ENCODE peak calls at places on chromosomes 7 and 10, in ten cellular contexts. One of them, this sample, is unnamed. For H3K36me3, the result is how much of the 10 kb centered on the place peaks cover.

GRCh38 chr10:50387736-50388081 is 136.4 kb upstream of the ASAH2 start:
- DNase-seq in esophagus muscularis mucosa: no peak
- DNase-seq in neuronal stem cell: no peak
- DNase-seq in MM.1S: no peak
- DNase-seq in CD4-positive, CD25-positive, alpha-beta regulatory T cell: no peak
- DNase-seq in right lobe of liver: no peak
- DNase-seq in kidney epithelial cell: no peak
- DNase-seq in ovary: no peak
- DNase-seq in BE2C: no peak
- DNase-seq in keratinocyte: no peak
- DNase-seq in this sample: no peak

GRCh38 chr10:86970152-86970886 is 2.0 kb downstream of the ADIRF start:
- DNase-seq in esophagus muscularis mucosa: peak
- DNase-seq in neuronal stem cell: no peak
- DNase-seq in MM.1S: no peak
- DNase-seq in CD4-positive, CD25-positive, alpha-beta regulatory T cell: no peak
- DNase-seq in right lobe of liver: no peak
- DNase-seq in kidney epithelial cell: no peak
- DNase-seq in ovary: peak
- DNase-seq in BE2C: no peak
- DNase-seq in keratinocyte: no peak
- DNase-seq in this sample: peak

GRCh38 chr7:132899-133298 is 59.5 kb upstream of the FAM20C start:
- DNase-seq in esophagus muscularis mucosa: no peak
- DNase-seq in neuronal stem cell: no peak
- DNase-seq in MM.1S: no peak
- DNase-seq in CD4-positive, CD25-positive, alpha-beta regulatory T cell: no peak
- DNase-seq in right lobe of liver: no peak
- DNase-seq in kidney epithelial cell: no peak
- DNase-seq in ovary: no peak
- DNase-seq in BE2C: no peak
- DNase-seq in keratinocyte: no peak
- DNase-seq in this sample: no peak

GRCh38 chr7:1081931-1082401 is 5.9 kb upstream of the GPER1 start:
- DNase-seq in esophagus muscularis mucosa: no peak
- DNase-seq in neuronal stem cell: no peak
- DNase-seq in MM.1S: no peak
- DNase-seq in CD4-positive, CD25-positive, alpha-beta regulatory T cell: no peak
- DNase-seq in right lobe of liver: no peak
- DNase-seq in kidney epithelial cell: no peak
- DNase-seq in ovary: no peak
- DNase-seq in BE2C: peak
- DNase-seq in keratinocyte: no peak
- DNase-seq in this sample: no peak

GRCh38 chr10:86440874-86441838 is 74.6 kb upstream of the GRID1 start:
- DNase-seq in esophagus muscularis mucosa: no peak
- DNase-seq in neuronal stem cell: no peak
- DNase-seq in MM.1S: no peak
- DNase-seq in CD4-positive, CD25-positive, alpha-beta regulatory T cell: no peak
- DNase-seq in right lobe of liver: no peak
- DNase-seq in kidney epithelial cell: peak
- DNase-seq in ovary: no peak
- DNase-seq in BE2C: no peak
- DNase-seq in keratinocyte: no peak
- DNase-seq in this sample: no peak

GRCh38 chr10:91613411-91614253 is 19.2 kb downstream of the PPP1R3C start:
- DNase-seq in esophagus muscularis mucosa: no peak
- DNase-seq in neuronal stem cell: no peak
- DNase-seq in MM.1S: no peak
- DNase-seq in CD4-positive, CD25-positive, alpha-beta regulatory T cell: no peak
- DNase-seq in right lobe of liver: no peak
- DNase-seq in kidney epithelial cell: peak
- DNase-seq in ovary: no peak
- DNase-seq in BE2C: peak
- DNase-seq in keratinocyte: peak
- DNase-seq in this sample: no peak

GRCh38 chr10:62437696-62438095 is 63.5 kb downstream of the ZNF365 start:
- DNase-seq in esophagus muscularis mucosa: no peak
- DNase-seq in neuronal stem cell: peak
- DNase-seq in MM.1S: peak
- DNase-seq in CD4-positive, CD25-positive, alpha-beta regulatory T cell: no peak
- DNase-seq in right lobe of liver: no peak
- DNase-seq in kidney epithelial cell: no peak
- DNase-seq in ovary: no peak
- DNase-seq in BE2C: peak
- DNase-seq in keratinocyte: no peak
- DNase-seq in this sample: peak

GRCh38 chr7:54749200-54749599 is 9.8 kb downstream of the SEC61G start:
- DNase-seq in esophagus muscularis mucosa: no peak
- DNase-seq in neuronal stem cell: no peak
- DNase-seq in MM.1S: no peak
- DNase-seq in CD4-positive, CD25-positive, alpha-beta regulatory T cell: no peak
- DNase-seq in right lobe of liver: no peak
- DNase-seq in kidney epithelial cell: no peak
- DNase-seq in ovary: no peak
- DNase-seq in BE2C: no peak
- DNase-seq in keratinocyte: no peak
- DNase-seq in this sample: no peak

GRCh38 chr10:34183397-34183796 is 631.7 kb downstream of the PARD3 start:
- DNase-seq in esophagus muscularis mucosa: no peak
- DNase-seq in neuronal stem cell: no peak
- DNase-seq in MM.1S: no peak
- DNase-seq in CD4-positive, CD25-positive, alpha-beta regulatory T cell: no peak
- DNase-seq in right lobe of liver: no peak
- DNase-seq in kidney epithelial cell: no peak
- DNase-seq in ovary: no peak
- DNase-seq in BE2C: no peak
- DNase-seq in keratinocyte: no peak
- DNase-seq in this sample: no peak

GRCh38 chr10:78977761-78978305 is 90.9 kb upstream of the ZMIZ1 start:
- DNase-seq in esophagus muscularis mucosa: no peak
- DNase-seq in neuronal stem cell: no peak
- DNase-seq in MM.1S: no peak
- DNase-seq in CD4-positive, CD25-positive, alpha-beta regulatory T cell: no peak
- DNase-seq in right lobe of liver: peak
- DNase-seq in kidney epithelial cell: peak
- DNase-seq in ovary: peak
- DNase-seq in BE2C: no peak
- DNase-seq in keratinocyte: no peak
- DNase-seq in this sample: no peak

GRCh38 chr7:82274681-82275080 is 168.9 kb downstream of the CACNA2D1 start:
- DNase-seq in esophagus muscularis mucosa: no peak
- DNase-seq in neuronal stem cell: no peak
- DNase-seq in MM.1S: no peak
- DNase-seq in CD4-positive, CD25-positive, alpha-beta regulatory T cell: no peak
- DNase-seq in right lobe of liver: no peak
- DNase-seq in kidney epithelial cell: no peak
- DNase-seq in ovary: no peak
- DNase-seq in BE2C: no peak
- DNase-seq in keratinocyte: no peak
- DNase-seq in this sample: no peak

DNA sequence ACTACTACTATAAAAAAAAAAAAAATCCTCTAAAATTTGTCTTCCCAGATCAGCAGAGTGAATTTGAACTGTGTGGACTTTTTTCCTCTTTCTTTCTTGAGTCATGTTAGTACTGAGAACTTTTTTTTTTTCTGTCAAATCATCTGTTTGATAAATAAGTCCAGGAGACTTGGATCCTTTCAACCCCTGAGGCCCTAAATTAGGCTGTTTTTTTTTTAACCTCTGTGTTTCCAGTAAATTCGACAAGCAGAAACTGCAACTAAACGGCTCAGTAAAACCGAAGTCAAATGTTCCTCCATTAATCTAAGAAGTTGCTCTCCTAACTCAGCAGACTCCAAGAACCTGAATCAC is 2.7 kb downstream of the MAP3K8 start:
- DNase-seq in esophagus muscularis mucosa: no peak
- DNase-seq in neuronal stem cell: no peak
- DNase-seq in MM.1S: peak
- DNase-seq in CD4-positive, CD25-positive, alpha-beta regulatory T cell: no peak
- DNase-seq in right lobe of liver: no peak
- DNase-seq in kidney epithelial cell: no peak
- DNase-seq in ovary: no peak
- DNase-seq in BE2C: no peak
- DNase-seq in keratinocyte: no peak
- DNase-seq in this sample: no peak
- H3K4me3 ChIP-seq in esophagus muscularis mucosa: peak
- H3K4me3 ChIP-seq in neuronal stem cell: no peak
- H3K4me3 ChIP-seq in MM.1S: peak
- H3K4me3 ChIP-seq in CD4-positive, CD25-positive, alpha-beta regulatory T cell: peak
- H3K4me3 ChIP-seq in right lobe of liver: peak
- H3K4me3 ChIP-seq in kidney epithelial cell: no peak
- H3K4me3 ChIP-seq in ovary: peak
- H3K4me3 ChIP-seq in BE2C: no peak
- H3K4me3 ChIP-seq in keratinocyte: no peak
- H3K4me3 ChIP-seq in this sample: no peak

GRCh38 chr7:155169498-155170065 is 99.5 kb downstream of the HTR5A start:
- DNase-seq in esophagus muscularis mucosa: peak
- DNase-seq in neuronal stem cell: no peak
- DNase-seq in MM.1S: no peak
- DNase-seq in CD4-positive, CD25-positive, alpha-beta regulatory T cell: no peak
- DNase-seq in right lobe of liver: no peak
- DNase-seq in kidney epithelial cell: no peak
- DNase-seq in ovary: no peak
- DNase-seq in BE2C: no peak
- DNase-seq in keratinocyte: no peak
- DNase-seq in this sample: no peak
- H3K36me3 ChIP-seq in esophagus muscularis mucosa: under half
- H3K36me3 ChIP-seq in neuronal stem cell: under half
- H3K36me3 ChIP-seq in MM.1S: under half
- H3K36me3 ChIP-seq in CD4-positive, CD25-positive, alpha-beta regulatory T cell: under half
- H3K36me3 ChIP-seq in right lobe of liver: under half
- H3K36me3 ChIP-seq in kidney epithelial cell: under half
- H3K36me3 ChIP-seq in ovary: under half
- H3K36me3 ChIP-seq in BE2C: under half
- H3K36me3 ChIP-seq in keratinocyte: under half
- H3K36me3 ChIP-seq in this sample: under half

GRCh38 chr10:6580279-6581029 is 378 bp upstream of the PRKCQ start:
- DNase-seq in esophagus muscularis mucosa: no peak
- DNase-seq in neuronal stem cell: peak
- DNase-seq in MM.1S: peak
- DNase-seq in CD4-positive, CD25-positive, alpha-beta regulatory T cell: peak
- DNase-seq in right lobe of liver: peak
- DNase-seq in kidney epithelial cell: no peak
- DNase-seq in ovary: peak
- DNase-seq in BE2C: peak
- DNase-seq in keratinocyte: no peak
- DNase-seq in this sample: peak

GRCh38 chr10:6579904-6580278 is at the start of gene PRKCQ:
- DNase-seq in esophagus muscularis mucosa: no peak
- DNase-seq in neuronal stem cell: no peak
- DNase-seq in MM.1S: no peak
- DNase-seq in CD4-positive, CD25-positive, alpha-beta regulatory T cell: no peak
- DNase-seq in right lobe of liver: peak
- DNase-seq in kidney epithelial cell: no peak
- DNase-seq in ovary: peak
- DNase-seq in BE2C: no peak
- DNase-seq in keratinocyte: no peak
- DNase-seq in this sample: no peak

GRCh38 chr10:6579193-6579903 is 728 bp downstream of the PRKCQ start:
- DNase-seq in esophagus muscularis mucosa: no peak
- DNase-seq in neuronal stem cell: no peak
- DNase-seq in MM.1S: no peak
- DNase-seq in CD4-positive, CD25-positive, alpha-beta regulatory T cell: no peak
- DNase-seq in right lobe of liver: no peak
- DNase-seq in kidney epithelial cell: no peak
- DNase-seq in ovary: no peak
- DNase-seq in BE2C: no peak
- DNase-seq in keratinocyte: no peak
- DNase-seq in this sample: peak

GRCh38 chr10:6576326-6576725 is 3.8 kb downstream of the PRKCQ start:
- DNase-seq in esophagus muscularis mucosa: no peak
- DNase-seq in neuronal stem cell: no peak
- DNase-seq in MM.1S: no peak
- DNase-seq in CD4-positive, CD25-positive, alpha-beta regulatory T cell: no peak
- DNase-seq in right lobe of liver: no peak
- DNase-seq in kidney epithelial cell: no peak
- DNase-seq in ovary: no peak
- DNase-seq in BE2C: no peak
- DNase-seq in keratinocyte: no peak
- DNase-seq in this sample: no peak

GRCh38 chr10:6578221-6579192 is 1.6 kb downstream of the PRKCQ start:
- DNase-seq in esophagus muscularis mucosa: no peak
- DNase-seq in neuronal stem cell: no peak
- DNase-seq in MM.1S: no peak
- DNase-seq in CD4-positive, CD25-positive, alpha-beta regulatory T cell: no peak
- DNase-seq in right lobe of liver: no peak
- DNase-seq in kidney epithelial cell: no peak
- DNase-seq in ovary: no peak
- DNase-seq in BE2C: no peak
- DNase-seq in keratinocyte: no peak
- DNase-seq in this sample: no peak
- H3K4me3 ChIP-seq in esophagus muscularis mucosa: peak
- H3K4me3 ChIP-seq in neuronal stem cell: no peak
- H3K4me3 ChIP-seq in MM.1S: no peak
- H3K4me3 ChIP-seq in CD4-positive, CD25-positive, alpha-beta regulatory T cell: peak
- H3K4me3 ChIP-seq in right lobe of liver: no peak
- H3K4me3 ChIP-seq in kidney epithelial cell: no peak
- H3K4me3 ChIP-seq in ovary: no peak
- H3K4me3 ChIP-seq in BE2C: no peak
- H3K4me3 ChIP-seq in keratinocyte: no peak
- H3K4me3 ChIP-seq in this sample: peak

GRCh38 chr7:2219606-2220005 is 13.1 kb downstream of the MAD1L1 start:
- DNase-seq in esophagus muscularis mucosa: no peak
- DNase-seq in neuronal stem cell: no peak
- DNase-seq in MM.1S: no peak
- DNase-seq in CD4-positive, CD25-positive, alpha-beta regulatory T cell: no peak
- DNase-seq in right lobe of liver: no peak
- DNase-seq in kidney epithelial cell: no peak
- DNase-seq in ovary: no peak
- DNase-seq in BE2C: no peak
- DNase-seq in keratinocyte: no peak
- DNase-seq in this sample: no peak

GRCh38 chr7:2219136-2219535 is 13.6 kb downstream of the MAD1L1 start:
- DNase-seq in esophagus muscularis mucosa: no peak
- DNase-seq in neuronal stem cell: no peak
- DNase-seq in MM.1S: no peak
- DNase-seq in CD4-positive, CD25-positive, alpha-beta regulatory T cell: no peak
- DNase-seq in right lobe of liver: no peak
- DNase-seq in kidney epithelial cell: no peak
- DNase-seq in ovary: no peak
- DNase-seq in BE2C: no peak
- DNase-seq in keratinocyte: no peak
- DNase-seq in this sample: peak

GRCh38 chr7:2217206-2217605 is 15.5 kb downstream of the MAD1L1 start:
- DNase-seq in esophagus muscularis mucosa: no peak
- DNase-seq in neuronal stem cell: no peak
- DNase-seq in MM.1S: no peak
- DNase-seq in CD4-positive, CD25-positive, alpha-beta regulatory T cell: no peak
- DNase-seq in right lobe of liver: no peak
- DNase-seq in kidney epithelial cell: no peak
- DNase-seq in ovary: no peak
- DNase-seq in BE2C: no peak
- DNase-seq in keratinocyte: no peak
- DNase-seq in this sample: no peak

GRCh38 chr7:2218444-2218785 is 14.3 kb downstream of the MAD1L1 start:
- DNase-seq in esophagus muscularis mucosa: no peak
- DNase-seq in neuronal stem cell: no peak
- DNase-seq in MM.1S: no peak
- DNase-seq in CD4-positive, CD25-positive, alpha-beta regulatory T cell: no peak
- DNase-seq in right lobe of liver: no peak
- DNase-seq in kidney epithelial cell: no peak
- DNase-seq in ovary: no peak
- DNase-seq in BE2C: no peak
- DNase-seq in keratinocyte: no peak
- DNase-seq in this sample: peak

GRCh38 chr7:2217716-2218443 is 14.9 kb downstream of the MAD1L1 start:
- DNase-seq in esophagus muscularis mucosa: no peak
- DNase-seq in neuronal stem cell: no peak
- DNase-seq in MM.1S: no peak
- DNase-seq in CD4-positive, CD25-positive, alpha-beta regulatory T cell: no peak
- DNase-seq in right lobe of liver: no peak
- DNase-seq in kidney epithelial cell: no peak
- DNase-seq in ovary: no peak
- DNase-seq in BE2C: no peak
- DNase-seq in keratinocyte: no peak
- DNase-seq in this sample: peak
- H3K36me3 ChIP-seq in esophagus muscularis mucosa: under half
- H3K36me3 ChIP-seq in neuronal stem cell: half or more
- H3K36me3 ChIP-seq in MM.1S: under half
- H3K36me3 ChIP-seq in CD4-positive, CD25-positive, alpha-beta regulatory T cell: under half
- H3K36me3 ChIP-seq in right lobe of liver: under half
- H3K36me3 ChIP-seq in kidney epithelial cell: under half
- H3K36me3 ChIP-seq in ovary: under half
- H3K36me3 ChIP-seq in BE2C: half or more
- H3K36me3 ChIP-seq in keratinocyte: under half
- H3K36me3 ChIP-seq in this sample: under half

This sample was measured in H7.